ENCODE peak calls at places on chromosomes 7 and 10, in ten cellular contexts. One of them, this sample, is unnamed.

GRCh38 chr10:103676058-103676785 is 179.2 kb downstream of the SH3PXD2A start:
- DNase-seq in right cardiac atrium: peak; percentile 71
- DNase-seq in substantia nigra: no peak
- DNase-seq in A549: no peak
- DNase-seq in upper lobe of left lung: no peak
- DNase-seq in Peyer's patch: no peak
- DNase-seq in brain microvascular endothelial cell: peak; percentile 17
- DNase-seq in OCI-LY7: no peak
- DNase-seq in left lung: no peak
- DNase-seq in CD8-positive, alpha-beta T cell: no peak
- DNase-seq in this sample: no peak

GRCh38 chr10:43926875-43927406 is 278.3 kb upstream of the ZNF32 start:
- DNase-seq in right cardiac atrium: no peak
- DNase-seq in substantia nigra: no peak
- DNase-seq in A549: no peak
- DNase-seq in upper lobe of left lung: no peak
- DNase-seq in Peyer's patch: no peak
- DNase-seq in brain microvascular endothelial cell: no peak
- DNase-seq in OCI-LY7: no peak
- DNase-seq in left lung: no peak
- DNase-seq in CD8-positive, alpha-beta T cell: no peak
- DNase-seq in this sample: no peak

GRCh38 chr10:43735907-43736306 is 87.2 kb upstream of the ZNF32 start:
- DNase-seq in right cardiac atrium: no peak
- DNase-seq in substantia nigra: no peak
- DNase-seq in A549: no peak
- DNase-seq in upper lobe of left lung: no peak
- DNase-seq in Peyer's patch: no peak
- DNase-seq in brain microvascular endothelial cell: peak; percentile 1
- DNase-seq in OCI-LY7: no peak
- DNase-seq in left lung: no peak
- DNase-seq in CD8-positive, alpha-beta T cell: no peak
- DNase-seq in this sample: no peak

GRCh38 chr10:31011017-31011659 is 20.5 kb downstream of the ZNF438 start:
- DNase-seq in right cardiac atrium: peak; percentile 25
- DNase-seq in substantia nigra: no peak
- DNase-seq in A549: no peak
- DNase-seq in upper lobe of left lung: no peak
- DNase-seq in Peyer's patch: no peak
- DNase-seq in brain microvascular endothelial cell: no peak
- DNase-seq in OCI-LY7: no peak
- DNase-seq in left lung: no peak
- DNase-seq in CD8-positive, alpha-beta T cell: no peak
- DNase-seq in this sample: no peak

GRCh38 chr10:69742928-69743602 is 58.6 kb upstream of the COL13A1 start:
- DNase-seq in right cardiac atrium: peak; percentile 37
- DNase-seq in substantia nigra: no peak
- DNase-seq in A549: no peak
- DNase-seq in upper lobe of left lung: no peak
- DNase-seq in Peyer's patch: no peak
- DNase-seq in brain microvascular endothelial cell: peak; percentile 51
- DNase-seq in OCI-LY7: no peak
- DNase-seq in left lung: no peak
- DNase-seq in CD8-positive, alpha-beta T cell: no peak
- DNase-seq in this sample: no peak

GRCh38 chr10:6640433-6641040 is 60.5 kb upstream of the PRKCQ start:
- DNase-seq in right cardiac atrium: no peak
- DNase-seq in substantia nigra: no peak
- DNase-seq in A549: no peak
- DNase-seq in upper lobe of left lung: no peak
- DNase-seq in Peyer's patch: no peak
- DNase-seq in brain microvascular endothelial cell: no peak
- DNase-seq in OCI-LY7: no peak
- DNase-seq in left lung: no peak
- DNase-seq in CD8-positive, alpha-beta T cell: no peak
- DNase-seq in this sample: no peak

GRCh38 chr10:132443605-132443997 is 46.6 kb downstream of the PWWP2B start:
- DNase-seq in right cardiac atrium: no peak
- DNase-seq in substantia nigra: no peak
- DNase-seq in A549: no peak
- DNase-seq in upper lobe of left lung: peak; percentile 66
- DNase-seq in Peyer's patch: peak; percentile 68
- DNase-seq in brain microvascular endothelial cell: peak; percentile 38
- DNase-seq in OCI-LY7: peak; percentile 70
- DNase-seq in left lung: peak; percentile 87
- DNase-seq in CD8-positive, alpha-beta T cell: peak; percentile 67
- DNase-seq in this sample: peak; percentile 62

GRCh38 chr10:22824984-22825383 is 102.9 kb upstream of the ARMC3 start:
- DNase-seq in right cardiac atrium: no peak
- DNase-seq in substantia nigra: no peak
- DNase-seq in A549: peak; percentile 20
- DNase-seq in upper lobe of left lung: no peak
- DNase-seq in Peyer's patch: no peak
- DNase-seq in brain microvascular endothelial cell: peak; percentile 63
- DNase-seq in OCI-LY7: no peak
- DNase-seq in left lung: no peak
- DNase-seq in CD8-positive, alpha-beta T cell: no peak
- DNase-seq in this sample: no peak

GRCh38 chr10:13472359-13472758 is 56.5 kb downstream of the BEND7 start:
- DNase-seq in right cardiac atrium: no peak
- DNase-seq in substantia nigra: no peak
- DNase-seq in A549: no peak
- DNase-seq in upper lobe of left lung: no peak
- DNase-seq in Peyer's patch: no peak
- DNase-seq in brain microvascular endothelial cell: no peak
- DNase-seq in OCI-LY7: no peak
- DNase-seq in left lung: no peak
- DNase-seq in CD8-positive, alpha-beta T cell: no peak
- DNase-seq in this sample: no peak

GRCh38 chr7:109950821-109951601 is 1139.9 kb upstream of the LRRN3 start:
- DNase-seq in right cardiac atrium: no peak
- DNase-seq in substantia nigra: no peak
- DNase-seq in A549: no peak
- DNase-seq in upper lobe of left lung: no peak
- DNase-seq in Peyer's patch: no peak
- DNase-seq in brain microvascular endothelial cell: no peak
- DNase-seq in OCI-LY7: no peak
- DNase-seq in left lung: no peak
- DNase-seq in CD8-positive, alpha-beta T cell: no peak
- DNase-seq in this sample: no peak

GRCh38 chr7:44415047-44415446 is 75.4 kb downstream of the NUDCD3 start:
- DNase-seq in right cardiac atrium: no peak
- DNase-seq in substantia nigra: no peak
- DNase-seq in A549: no peak
- DNase-seq in upper lobe of left lung: no peak
- DNase-seq in Peyer's patch: no peak
- DNase-seq in brain microvascular endothelial cell: no peak
- DNase-seq in OCI-LY7: no peak
- DNase-seq in left lung: no peak
- DNase-seq in CD8-positive, alpha-beta T cell: no peak
- DNase-seq in this sample: no peak

GRCh38 chr10:113216068-113216467 is 266.0 kb downstream of the TCF7L2 start:
- DNase-seq in right cardiac atrium: no peak
- DNase-seq in substantia nigra: no peak
- DNase-seq in A549: no peak
- DNase-seq in upper lobe of left lung: no peak
- DNase-seq in Peyer's patch: no peak
- DNase-seq in brain microvascular endothelial cell: no peak
- DNase-seq in OCI-LY7: no peak
- DNase-seq in left lung: no peak
- DNase-seq in CD8-positive, alpha-beta T cell: no peak
- DNase-seq in this sample: no peak

GRCh38 chr10:33421789-33422188 is 87.3 kb upstream of the NRP1 start:
- DNase-seq in right cardiac atrium: peak; percentile 37
- DNase-seq in substantia nigra: no peak
- DNase-seq in A549: peak; percentile 13
- DNase-seq in upper lobe of left lung: no peak
- DNase-seq in Peyer's patch: no peak
- DNase-seq in brain microvascular endothelial cell: peak; percentile 90
- DNase-seq in OCI-LY7: no peak
- DNase-seq in left lung: no peak
- DNase-seq in CD8-positive, alpha-beta T cell: no peak
- DNase-seq in this sample: no peak

GRCh38 chr7:125927556-125927955 is 997.9 kb upstream of the POT1 start:
- DNase-seq in right cardiac atrium: no peak
- DNase-seq in substantia nigra: no peak
- DNase-seq in A549: no peak
- DNase-seq in upper lobe of left lung: no peak
- DNase-seq in Peyer's patch: no peak
- DNase-seq in brain microvascular endothelial cell: no peak
- DNase-seq in OCI-LY7: no peak
- DNase-seq in left lung: no peak
- DNase-seq in CD8-positive, alpha-beta T cell: no peak
- DNase-seq in this sample: no peak

GRCh38 chr7:125926621-125927020 is 997.0 kb upstream of the POT1 start:
- DNase-seq in right cardiac atrium: no peak
- DNase-seq in substantia nigra: no peak
- DNase-seq in A549: no peak
- DNase-seq in upper lobe of left lung: no peak
- DNase-seq in Peyer's patch: no peak
- DNase-seq in brain microvascular endothelial cell: no peak
- DNase-seq in OCI-LY7: no peak
- DNase-seq in left lung: no peak
- DNase-seq in CD8-positive, alpha-beta T cell: no peak
- DNase-seq in this sample: no peak

DNA sequence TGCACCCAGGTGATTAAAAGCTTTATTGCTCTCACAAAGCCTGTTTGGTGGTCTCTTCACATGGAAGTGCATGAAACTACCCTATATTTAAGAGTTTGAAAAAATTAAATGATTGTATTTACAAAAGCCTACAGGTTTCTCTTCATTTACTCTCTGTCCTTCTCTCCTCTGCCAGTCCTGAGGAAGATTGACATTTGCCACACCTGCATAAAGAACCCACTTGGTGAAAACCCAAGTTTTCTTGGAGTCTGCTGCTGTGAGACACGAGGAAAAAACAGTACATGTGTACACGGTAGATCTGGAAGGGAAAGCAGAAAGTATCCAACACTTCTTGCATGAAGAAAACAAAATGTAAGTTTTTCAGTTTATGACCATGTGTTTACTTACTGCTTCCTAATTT is 994.4 kb upstream of the POT1 start:
- DNase-seq in right cardiac atrium: no peak
- DNase-seq in substantia nigra: no peak
- DNase-seq in A549: no peak
- DNase-seq in upper lobe of left lung: no peak
- DNase-seq in Peyer's patch: no peak
- DNase-seq in brain microvascular endothelial cell: no peak
- DNase-seq in OCI-LY7: no peak
- DNase-seq in left lung: no peak
- DNase-seq in CD8-positive, alpha-beta T cell: no peak
- DNase-seq in this sample: no peak
- H3K27ac ChIP-seq in right cardiac atrium: no peak overlapping the region
- H3K27ac ChIP-seq in substantia nigra: no peak overlapping the region
- H3K27ac ChIP-seq in A549: no peak overlapping the region
- H3K27ac ChIP-seq in upper lobe of left lung: no peak overlapping the region
- H3K27ac ChIP-seq in Peyer's patch: no peak overlapping the region
- H3K27ac ChIP-seq in brain microvascular endothelial cell: no peak overlapping the region
- H3K27ac ChIP-seq in OCI-LY7: no peak overlapping the region
- H3K27ac ChIP-seq in left lung: no peak overlapping the region
- H3K27ac ChIP-seq in CD8-positive, alpha-beta T cell: no peak overlapping the region
- H3K27ac ChIP-seq in this sample: no peak overlapping the region

GRCh38 chr7:130914589-130915294 is 180.7 kb upstream of the KLF14 start:
- DNase-seq in right cardiac atrium: no peak
- DNase-seq in substantia nigra: no peak
- DNase-seq in A549: no peak
- DNase-seq in upper lobe of left lung: no peak
- DNase-seq in Peyer's patch: no peak
- DNase-seq in brain microvascular endothelial cell: no peak
- DNase-seq in OCI-LY7: no peak
- DNase-seq in left lung: no peak
- DNase-seq in CD8-positive, alpha-beta T cell: no peak
- DNase-seq in this sample: no peak
- H3K27ac ChIP-seq in right cardiac atrium: no peak overlapping the region
- H3K27ac ChIP-seq in substantia nigra: no peak overlapping the region
- H3K27ac ChIP-seq in A549: peak overlapping the region; percentile 85
- H3K27ac ChIP-seq in upper lobe of left lung: peak overlapping the region; percentile 93
- H3K27ac ChIP-seq in Peyer's patch: peak overlapping the region; percentile 85
- H3K27ac ChIP-seq in brain microvascular endothelial cell: peak overlapping the region; percentile 96
- H3K27ac ChIP-seq in OCI-LY7: no peak overlapping the region
- H3K27ac ChIP-seq in left lung: peak overlapping the region; percentile 92
- H3K27ac ChIP-seq in CD8-positive, alpha-beta T cell: no peak overlapping the region
- H3K27ac ChIP-seq in this sample: peak overlapping the region; percentile 96

GRCh38 chr10:110642204-110642979 is 1.7 kb upstream of the RBM20 start:
- DNase-seq in right cardiac atrium: no peak
- DNase-seq in substantia nigra: no peak
- DNase-seq in A549: no peak
- DNase-seq in upper lobe of left lung: no peak
- DNase-seq in Peyer's patch: no peak
- DNase-seq in brain microvascular endothelial cell: no peak
- DNase-seq in OCI-LY7: no peak
- DNase-seq in left lung: no peak
- DNase-seq in CD8-positive, alpha-beta T cell: no peak
- DNase-seq in this sample: no peak

GRCh38 chr10:110641256-110641655 is 2.9 kb upstream of the RBM20 start:
- DNase-seq in right cardiac atrium: peak; percentile 41
- DNase-seq in substantia nigra: no peak
- DNase-seq in A549: peak; percentile 75
- DNase-seq in upper lobe of left lung: no peak
- DNase-seq in Peyer's patch: no peak
- DNase-seq in brain microvascular endothelial cell: peak; percentile 51
- DNase-seq in OCI-LY7: peak; percentile 58
- DNase-seq in left lung: no peak
- DNase-seq in CD8-positive, alpha-beta T cell: peak; percentile 26
- DNase-seq in this sample: peak; percentile 28

GRCh38 chr10:110643670-110644597 is at the start of gene RBM20:
- DNase-seq in right cardiac atrium: peak; percentile 54
- DNase-seq in substantia nigra: no peak
- DNase-seq in A549: no peak
- DNase-seq in upper lobe of left lung: no peak
- DNase-seq in Peyer's patch: peak; percentile 50
- DNase-seq in brain microvascular endothelial cell: no peak
- DNase-seq in OCI-LY7: no peak
- DNase-seq in left lung: peak; percentile 76
- DNase-seq in CD8-positive, alpha-beta T cell: no peak
- DNase-seq in this sample: peak; percentile 22

GRCh38 chr10:110644598-110645462 is 694 bp downstream of the RBM20 start:
- DNase-seq in right cardiac atrium: no peak
- DNase-seq in substantia nigra: no peak
- DNase-seq in A549: no peak
- DNase-seq in upper lobe of left lung: no peak
- DNase-seq in Peyer's patch: no peak
- DNase-seq in brain microvascular endothelial cell: no peak
- DNase-seq in OCI-LY7: no peak
- DNase-seq in left lung: no peak
- DNase-seq in CD8-positive, alpha-beta T cell: no peak
- DNase-seq in this sample: no peak

GRCh38 chr10:110642980-110643655 is 1.0 kb upstream of the RBM20 start:
- DNase-seq in right cardiac atrium: no peak
- DNase-seq in substantia nigra: no peak
- DNase-seq in A549: no peak
- DNase-seq in upper lobe of left lung: no peak
- DNase-seq in Peyer's patch: no peak
- DNase-seq in brain microvascular endothelial cell: no peak
- DNase-seq in OCI-LY7: no peak
- DNase-seq in left lung: peak; percentile 60
- DNase-seq in CD8-positive, alpha-beta T cell: no peak
- DNase-seq in this sample: no peak
- H3K27ac ChIP-seq in right cardiac atrium: peak overlapping the region; percentile 71
- H3K27ac ChIP-seq in substantia nigra: no peak overlapping the region
- H3K27ac ChIP-seq in A549: peak overlapping the region; percentile 73
- H3K27ac ChIP-seq in upper lobe of left lung: no peak overlapping the region
- H3K27ac ChIP-seq in Peyer's patch: no peak overlapping the region
- H3K27ac ChIP-seq in brain microvascular endothelial cell: no peak overlapping the region
- H3K27ac ChIP-seq in OCI-LY7: no peak overlapping the region
- H3K27ac ChIP-seq in left lung: no peak overlapping the region
- H3K27ac ChIP-seq in CD8-positive, alpha-beta T cell: no peak overlapping the region
- H3K27ac ChIP-seq in this sample: no peak overlapping the region

GRCh38 chr10:122373108-122373507 is 1.4 kb upstream of the PLEKHA1 start:
- DNase-seq in right cardiac atrium: no peak
- DNase-seq in substantia nigra: no peak
- DNase-seq in A549: no peak
- DNase-seq in upper lobe of left lung: no peak
- DNase-seq in Peyer's patch: no peak
- DNase-seq in brain microvascular endothelial cell: no peak
- DNase-seq in OCI-LY7: no peak
- DNase-seq in left lung: no peak
- DNase-seq in CD8-positive, alpha-beta T cell: no peak
- DNase-seq in this sample: no peak
- H3K27ac ChIP-seq in right cardiac atrium: peak overlapping the region; percentile 8
- H3K27ac ChIP-seq in substantia nigra: no peak overlapping the region
- H3K27ac ChIP-seq in A549: peak overlapping the region; percentile 67
- H3K27ac ChIP-seq in upper lobe of left lung: peak overlapping the region; percentile 97
- H3K27ac ChIP-seq in Peyer's patch: peak overlapping the region; percentile 99
- H3K27ac ChIP-seq in brain microvascular endothelial cell: no peak overlapping the region
- H3K27ac ChIP-seq in OCI-LY7: no peak overlapping the region
- H3K27ac ChIP-seq in left lung: peak overlapping the region; percentile 92
- H3K27ac ChIP-seq in CD8-positive, alpha-beta T cell: no peak overlapping the region
- H3K27ac ChIP-seq in this sample: no peak overlapping the region